ENCODE peak calls at places on chromosomes 1 and 21, in nine cellular contexts. One of them, this sample, is unnamed.

GRCh38 chr1:227330709-227331108 is 12.4 kb upstream of the CDC42BPA start:
- DNase-seq in AG08396: no peak
- DNase-seq in ACHN: no peak
- DNase-seq in stimulated activated CD8-positive, alpha-beta memory T cell treated with anti-CD3 and anti-CD28 coated beads, Interleukin-4, amount 100 ng/mL, for 24 hours: no peak
- DNase-seq in Caco-2: no peak
- DNase-seq in AG04449: no peak
- DNase-seq in EH: peak; percentile 53
- DNase-seq in NCI-H345: no peak
- DNase-seq in epithelial cell of esophagus: no peak
- DNase-seq in this sample: no peak

GRCh38 chr1:94579876-94580294 is 38.3 kb upstream of the F3 start:
- DNase-seq in AG08396: peak; percentile 88
- DNase-seq in ACHN: peak; percentile 30
- DNase-seq in stimulated activated CD8-positive, alpha-beta memory T cell treated with anti-CD3 and anti-CD28 coated beads, Interleukin-4, amount 100 ng/mL, for 24 hours: no peak
- DNase-seq in Caco-2: peak; percentile 81
- DNase-seq in AG04449: peak; percentile 75
- DNase-seq in EH: peak; percentile 98
- DNase-seq in NCI-H345: no peak
- DNase-seq in epithelial cell of esophagus: peak; percentile 98
- DNase-seq in this sample: no peak

GRCh38 chr1:69985901-69986439 is 219.4 kb downstream of the LRRC40 start:
- DNase-seq in AG08396: no peak
- DNase-seq in ACHN: no peak
- DNase-seq in stimulated activated CD8-positive, alpha-beta memory T cell treated with anti-CD3 and anti-CD28 coated beads, Interleukin-4, amount 100 ng/mL, for 24 hours: no peak
- DNase-seq in Caco-2: no peak
- DNase-seq in AG04449: no peak
- DNase-seq in EH: peak; percentile 20
- DNase-seq in NCI-H345: no peak
- DNase-seq in epithelial cell of esophagus: no peak
- DNase-seq in this sample: no peak

GRCh38 chr1:41388517-41388916 is 27.3 kb downstream of the FOXO6 start:
- DNase-seq in AG08396: no peak
- DNase-seq in ACHN: no peak
- DNase-seq in stimulated activated CD8-positive, alpha-beta memory T cell treated with anti-CD3 and anti-CD28 coated beads, Interleukin-4, amount 100 ng/mL, for 24 hours: no peak
- DNase-seq in Caco-2: no peak
- DNase-seq in AG04449: no peak
- DNase-seq in EH: no peak
- DNase-seq in NCI-H345: no peak
- DNase-seq in epithelial cell of esophagus: no peak
- DNase-seq in this sample: no peak

GRCh38 chr1:178537445-178538090 is 24.7 kb downstream of the TEX35 start:
- DNase-seq in AG08396: no peak
- DNase-seq in ACHN: no peak
- DNase-seq in stimulated activated CD8-positive, alpha-beta memory T cell treated with anti-CD3 and anti-CD28 coated beads, Interleukin-4, amount 100 ng/mL, for 24 hours: no peak
- DNase-seq in Caco-2: peak; percentile 80
- DNase-seq in AG04449: no peak
- DNase-seq in EH: no peak
- DNase-seq in NCI-H345: no peak
- DNase-seq in epithelial cell of esophagus: no peak
- DNase-seq in this sample: no peak

GRCh38 chr1:28045777-28046176 is 42.6 kb downstream of the EYA3 start:
- DNase-seq in AG08396: no peak
- DNase-seq in ACHN: no peak
- DNase-seq in stimulated activated CD8-positive, alpha-beta memory T cell treated with anti-CD3 and anti-CD28 coated beads, Interleukin-4, amount 100 ng/mL, for 24 hours: no peak
- DNase-seq in Caco-2: no peak
- DNase-seq in AG04449: no peak
- DNase-seq in EH: no peak
- DNase-seq in NCI-H345: no peak
- DNase-seq in epithelial cell of esophagus: peak; percentile 24
- DNase-seq in this sample: no peak

GRCh38 chr1:40625076-40625475 is 40.4 kb downstream of the RIMS3 start:
- DNase-seq in AG08396: no peak
- DNase-seq in ACHN: peak; percentile 42
- DNase-seq in stimulated activated CD8-positive, alpha-beta memory T cell treated with anti-CD3 and anti-CD28 coated beads, Interleukin-4, amount 100 ng/mL, for 24 hours: no peak
- DNase-seq in Caco-2: peak; percentile 5
- DNase-seq in AG04449: no peak
- DNase-seq in EH: peak; percentile 32
- DNase-seq in NCI-H345: no peak
- DNase-seq in epithelial cell of esophagus: peak; percentile 45
- DNase-seq in this sample: peak; percentile 43

GRCh38 chr1:9687876-9688582 is 36.5 kb downstream of the PIK3CD start:
- DNase-seq in AG08396: peak; percentile 56
- DNase-seq in ACHN: peak; percentile 49
- DNase-seq in stimulated activated CD8-positive, alpha-beta memory T cell treated with anti-CD3 and anti-CD28 coated beads, Interleukin-4, amount 100 ng/mL, for 24 hours: no peak
- DNase-seq in Caco-2: peak; percentile 32
- DNase-seq in AG04449: no peak
- DNase-seq in EH: peak; percentile 43
- DNase-seq in NCI-H345: peak; percentile 47
- DNase-seq in epithelial cell of esophagus: peak; percentile 33
- DNase-seq in this sample: no peak

GRCh38 chr1:209266590-209267172 is 316.8 kb upstream of the CAMK1G start:
- DNase-seq in AG08396: no peak
- DNase-seq in ACHN: no peak
- DNase-seq in stimulated activated CD8-positive, alpha-beta memory T cell treated with anti-CD3 and anti-CD28 coated beads, Interleukin-4, amount 100 ng/mL, for 24 hours: no peak
- DNase-seq in Caco-2: peak; percentile 12
- DNase-seq in AG04449: no peak
- DNase-seq in EH: no peak
- DNase-seq in NCI-H345: no peak
- DNase-seq in epithelial cell of esophagus: peak; percentile 49
- DNase-seq in this sample: no peak

GRCh38 chr1:70503358-70503757 is 92.3 kb downstream of the CTH start:
- DNase-seq in AG08396: no peak
- DNase-seq in ACHN: no peak
- DNase-seq in stimulated activated CD8-positive, alpha-beta memory T cell treated with anti-CD3 and anti-CD28 coated beads, Interleukin-4, amount 100 ng/mL, for 24 hours: no peak
- DNase-seq in Caco-2: no peak
- DNase-seq in AG04449: no peak
- DNase-seq in EH: peak; percentile 36
- DNase-seq in NCI-H345: no peak
- DNase-seq in epithelial cell of esophagus: peak; percentile 29
- DNase-seq in this sample: no peak

GRCh38 chr1:41479000-41479807 is 5.3 kb downstream of the EDN2 start:
- DNase-seq in AG08396: peak; percentile 56
- DNase-seq in ACHN: no peak
- DNase-seq in stimulated activated CD8-positive, alpha-beta memory T cell treated with anti-CD3 and anti-CD28 coated beads, Interleukin-4, amount 100 ng/mL, for 24 hours: no peak
- DNase-seq in Caco-2: no peak
- DNase-seq in AG04449: no peak
- DNase-seq in EH: peak; percentile 56
- DNase-seq in NCI-H345: no peak
- DNase-seq in epithelial cell of esophagus: no peak
- DNase-seq in this sample: no peak

GRCh38 chr1:43691871-43692815 is 15.2 kb upstream of the ST3GAL3 start:
- DNase-seq in AG08396: no peak
- DNase-seq in ACHN: no peak
- DNase-seq in stimulated activated CD8-positive, alpha-beta memory T cell treated with anti-CD3 and anti-CD28 coated beads, Interleukin-4, amount 100 ng/mL, for 24 hours: no peak
- DNase-seq in Caco-2: no peak
- DNase-seq in AG04449: no peak
- DNase-seq in EH: no peak
- DNase-seq in NCI-H345: no peak
- DNase-seq in epithelial cell of esophagus: no peak
- DNase-seq in this sample: no peak

GRCh38 chr21:42409366-42409765 is 5.7 kb downstream of the UBASH3A start:
- DNase-seq in AG08396: no peak
- DNase-seq in ACHN: no peak
- DNase-seq in stimulated activated CD8-positive, alpha-beta memory T cell treated with anti-CD3 and anti-CD28 coated beads, Interleukin-4, amount 100 ng/mL, for 24 hours: no peak
- DNase-seq in Caco-2: no peak
- DNase-seq in AG04449: no peak
- DNase-seq in EH: no peak
- DNase-seq in NCI-H345: no peak
- DNase-seq in epithelial cell of esophagus: no peak
- DNase-seq in this sample: no peak

This sample was measured in NAMALWA.